ENCODE peak calls at places on chromosomes 2 and 18, in nine cellular contexts. E is psoas muscle, L is BJ, C is choroid plexus epithelial cell, O is AG09309, D is foreskin fibroblast, Q is fibroblast of pulmonary artery, G is Panc1, A is ascending aorta. T is an unnamed sample.

GRCh38 chr18:13267517-13267916 is 49.0 kb downstream of the LDLRAD4 start:
- DNase-seq in E (no peak), L (no peak), C (no peak), O (no peak), D (no peak), Q (no peak), G (no peak), A (no peak), T (no peak)

GRCh38 chr2:158097481-158097880 is 4.2 kb upstream of the UPP2 start:
- DNase-seq in E (no peak), L (no peak), C (no peak), O (no peak), D (no peak), Q (no peak), G (no peak), A (no peak), T (no peak)

GRCh38 chr2:19706332-19706731 is 195.5 kb downstream of the TTC32 start:
- DNase-seq in E (no peak), L (no peak), C (no peak), O (no peak), D (no peak), Q (peak; percentile 14), G (no peak), A (no peak), T (peak; percentile 29)

GRCh38 chr2:75560768-75561565 is at the start of gene EVA1A:
- DNase-seq in E (no peak), L (peak; percentile 39), C (peak; percentile 82), O (no peak), D (peak; percentile 82), Q (peak; percentile 74), G (no peak), A (no peak), T (peak; percentile 74)

GRCh38 chr18:33720133-33720532 is 142.1 kb downstream of the ASXL3 start:
- DNase-seq in E (no peak), L (no peak), C (peak; percentile 56), O (no peak), D (peak; percentile 10), Q (peak; percentile 52), G (peak; percentile 17), A (no peak), T (peak; percentile 85)

GRCh38 chr2:232523682-232524597 is 2.0 kb upstream of the CHRND start:
- DNase-seq in E (peak; percentile 84), L (no peak), C (peak; percentile 17), O (no peak), D (peak; percentile 9), Q (peak; percentile 24), G (no peak), A (no peak), T (peak; percentile 25)

GRCh38 chr2:80968450-80968849 is 663.9 kb upstream of the LRRTM1 start:
- DNase-seq in E (no peak), L (no peak), C (no peak), O (no peak), D (no peak), Q (no peak), G (no peak), A (no peak), T (no peak)

GRCh38 chr2:11377915-11378649 is 33.6 kb upstream of the ROCK2 start:
- DNase-seq in E (no peak), L (no peak), C (no peak), O (no peak), D (no peak), Q (peak; percentile 65), G (no peak), A (peak; percentile 79), T (peak; percentile 13)

GRCh38 chr2:239093956-239094355 is 246.1 kb downstream of the TWIST2 start:
- DNase-seq in E (no peak), L (no peak), C (peak; percentile 17), O (no peak), D (peak; percentile 43), Q (no peak), G (no peak), A (no peak), T (no peak)

GRCh38 chr18:67243799-67244587 is 272.5 kb downstream of the DSEL start:
- DNase-seq in E (no peak), L (no peak), C (peak; percentile 48), O (no peak), D (no peak), Q (peak; percentile 35), G (no peak), A (no peak), T (peak; percentile 30)

GRCh38 chr2:240130393-240131195 is 5.5 kb downstream of the COPS9 start:
- DNase-seq in E (peak; percentile 18), L (no peak), C (no peak), O (no peak), D (no peak), Q (no peak), G (no peak), A (peak; percentile 52), T (no peak)

GRCh38 chr2:240133401-240133800 is 2.7 kb downstream of the COPS9 start:
- DNase-seq in E (peak; percentile 41), L (no peak), C (no peak), O (no peak), D (no peak), Q (no peak), G (no peak), A (peak; percentile 28), T (no peak)

GRCh38 chr2:240132651-240132980 is 3.5 kb downstream of the COPS9 start:
- DNase-seq in E (peak; percentile 35), L (no peak), C (no peak), O (no peak), D (no peak), Q (no peak), G (no peak), A (no peak), T (no peak)

GRCh38 chr2:240131296-240131695 is 4.8 kb downstream of the COPS9 start:
- DNase-seq in E (peak; percentile 38), L (no peak), C (no peak), O (no peak), D (no peak), Q (no peak), G (no peak), A (no peak), T (no peak)

DNA sequence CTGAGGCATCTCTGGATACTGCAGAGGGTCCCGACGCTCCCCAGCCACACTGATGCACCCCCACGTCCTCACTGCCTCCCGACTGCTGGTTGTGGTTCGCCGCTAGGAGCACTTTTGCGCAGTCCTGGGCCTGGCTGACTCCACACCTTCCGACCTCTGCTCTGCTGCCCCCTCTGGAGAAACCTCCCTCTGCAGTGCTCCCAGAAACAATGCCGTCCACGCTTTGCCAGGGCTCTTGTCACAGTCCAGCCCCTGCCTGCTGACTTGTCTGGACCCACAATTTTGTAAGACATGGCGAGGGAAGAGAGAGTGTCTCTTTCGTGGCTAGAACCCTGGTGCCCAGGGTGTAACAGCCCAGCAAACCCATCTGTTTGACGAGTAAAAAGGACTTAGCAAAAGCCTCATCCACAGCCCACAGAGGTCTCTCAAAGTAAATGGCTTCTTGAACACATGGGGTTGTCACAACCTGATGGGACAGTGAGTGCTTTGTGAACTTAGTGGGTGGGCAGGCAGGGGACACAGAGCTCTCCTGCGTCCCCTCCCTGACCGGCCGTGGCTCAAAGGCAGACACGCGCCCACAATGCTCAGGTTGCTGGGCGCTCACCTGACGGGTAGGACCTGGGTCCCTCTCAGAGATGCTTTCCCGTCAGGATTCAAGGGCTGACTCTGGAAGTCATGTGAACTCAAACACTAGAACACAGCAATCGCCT is 4.0 kb downstream of the COPS9 start:
- DNase-seq in E (peak; percentile 19), L (no peak), C (no peak), O (no peak), D (no peak), Q (no peak), G (no peak), A (peak; percentile 54), T (no peak)
- TF ChIP-seq CTCF in E (no peak), L (peak; percentile 16), C (peak; percentile 40), O (peak; percentile 23), D (peak; percentile 4), Q (peak; percentile 17), G (no peak), A (no peak), T (peak; percentile 19)

DNA sequence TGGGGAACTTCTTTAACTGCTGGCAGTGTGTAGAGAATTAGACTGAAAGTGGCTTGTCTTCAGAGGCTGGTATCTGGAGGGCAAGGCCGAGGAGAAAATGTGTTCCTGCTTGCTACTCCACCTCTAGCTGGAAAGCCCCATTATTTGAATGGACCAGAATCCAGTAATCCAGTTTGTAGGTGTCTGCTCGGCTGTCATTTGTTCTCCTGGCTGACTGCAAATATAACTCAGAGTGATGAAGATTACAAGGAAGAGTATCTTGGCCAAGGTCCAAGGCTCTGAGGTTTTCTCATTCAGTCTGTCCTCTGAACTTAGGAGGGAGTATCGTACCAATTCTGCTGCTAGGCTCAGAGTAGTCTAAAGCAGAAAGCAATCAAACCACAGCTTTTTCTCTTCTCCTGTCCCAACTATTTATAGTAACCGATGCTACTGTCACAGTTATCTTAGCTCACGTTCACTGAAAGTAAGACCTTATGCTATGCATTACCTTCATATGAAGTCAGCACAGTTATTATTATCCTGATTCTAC is 228.6 kb downstream of the SETBP1 start:
- DNase-seq in E (no peak), L (no peak), C (peak; percentile 54), O (no peak), D (no peak), Q (no peak), G (no peak), A (no peak), T (peak; percentile 47)
- H3K4me3 ChIP-seq in E (peak overlapping the region; percentile 36), L (no peak overlapping the region), C (no peak overlapping the region), O (no peak overlapping the region), D (no peak overlapping the region), Q (no peak overlapping the region), G (no peak overlapping the region), A (no peak overlapping the region), T (no peak overlapping the region)

DNA sequence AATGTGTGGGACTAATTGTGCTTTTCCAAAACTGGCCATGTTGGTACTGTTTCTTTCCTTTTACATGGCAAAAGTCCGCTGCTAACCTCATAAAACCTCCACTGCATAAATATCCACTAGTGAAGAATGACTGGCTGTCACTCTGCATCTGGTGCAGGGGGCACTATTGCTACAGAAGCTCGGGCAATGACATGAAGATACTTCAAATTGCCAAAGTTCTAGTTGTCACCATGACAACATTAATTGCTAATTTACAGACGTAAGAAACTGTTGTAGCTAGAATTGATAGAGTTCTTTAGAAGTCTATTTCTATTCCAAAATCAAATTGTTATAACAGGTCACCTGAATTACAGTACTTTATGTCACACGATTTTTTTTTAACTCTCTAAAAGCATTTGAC is 861 bp downstream of the CFAP210 start:
- DNase-seq in E (no peak), L (no peak), C (no peak), O (no peak), D (no peak), Q (no peak), G (no peak), A (no peak), T (peak; percentile 6)
- TF ChIP-seq CTCF in E (no peak), L (no peak), C (peak; percentile 17), O (no peak), D (no peak), Q (no peak), G (peak; percentile 28), A (no peak), T (peak; percentile 6)

DNA sequence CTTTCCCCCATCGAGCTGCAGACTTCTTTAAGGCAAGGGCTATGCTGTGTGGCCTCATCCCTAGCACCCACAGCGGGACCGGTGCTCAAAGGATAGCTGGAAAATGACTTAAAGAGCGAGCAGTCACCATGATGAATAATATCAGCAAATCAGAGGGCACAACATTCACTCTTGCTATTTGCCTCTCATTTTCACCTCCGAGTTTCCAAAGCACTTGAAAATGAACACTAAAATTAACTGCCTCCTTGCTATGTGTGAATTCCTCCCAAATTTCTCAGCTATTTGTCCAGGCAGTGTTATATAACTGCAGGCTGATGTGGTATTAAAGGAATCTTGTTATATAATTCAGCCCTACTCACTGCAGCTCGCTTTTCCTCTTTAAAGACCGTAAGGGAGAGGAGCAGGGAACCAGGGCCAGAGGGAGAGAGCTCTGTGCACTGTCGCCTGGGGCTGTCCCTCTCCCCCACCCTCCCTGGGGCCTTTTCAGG is 1.5 kb downstream of the CYS1 start:
- DNase-seq in E (no peak), L (peak; percentile 21), C (peak; percentile 22), O (peak; percentile 25), D (no peak), Q (peak; percentile 7), G (no peak), A (no peak), T (no peak)
- H3K4me3 ChIP-seq in E (peak overlapping the region; percentile 64), L (peak overlapping the region; percentile 44), C (peak overlapping the region; percentile 50), O (peak overlapping the region; percentile 50), D (peak overlapping the region; percentile 50), Q (peak overlapping the region; percentile 36), G (peak overlapping the region; percentile 72), A (peak overlapping the region; percentile 84), T (no peak overlapping the region)